ENCODE peak calls at places on chromosome 17, in nine cellular contexts. One of them, this sample, is unnamed.

GRCh38 chr17:39663688-39664580 is 1.2 kb upstream of the TCAP start:
- DNase-seq in DND-41: no peak
- DNase-seq in aorta: no peak
- DNase-seq in CD8-positive, alpha-beta T cell: no peak
- DNase-seq in CD4-positive, alpha-beta memory T cell: no peak
- DNase-seq in CD4-positive, CD25-positive, alpha-beta regulatory T cell: no peak
- DNase-seq in A549: peak; percentile 70
- DNase-seq in stomach: peak; percentile 66
- DNase-seq in lower lobe of right lung: no peak
- DNase-seq in this sample: no peak

GRCh38 chr17:12070561-12070960 is 49.9 kb downstream of the MAP2K4 start:
- DNase-seq in DND-41: no peak
- DNase-seq in aorta: no peak
- DNase-seq in CD8-positive, alpha-beta T cell: no peak
- DNase-seq in CD4-positive, alpha-beta memory T cell: no peak
- DNase-seq in CD4-positive, CD25-positive, alpha-beta regulatory T cell: no peak
- DNase-seq in A549: no peak
- DNase-seq in stomach: no peak
- DNase-seq in lower lobe of right lung: no peak
- DNase-seq in this sample: peak; percentile 33

GRCh38 chr17:32946375-32947135 is 18.6 kb downstream of the TMEM98 start:
- DNase-seq in DND-41: no peak
- DNase-seq in aorta: no peak
- DNase-seq in CD8-positive, alpha-beta T cell: no peak
- DNase-seq in CD4-positive, alpha-beta memory T cell: no peak
- DNase-seq in CD4-positive, CD25-positive, alpha-beta regulatory T cell: no peak
- DNase-seq in A549: no peak
- DNase-seq in stomach: no peak
- DNase-seq in lower lobe of right lung: no peak
- DNase-seq in this sample: no peak

GRCh38 chr17:79931517-79932309 is 92.5 kb upstream of the CBX4 start:
- DNase-seq in DND-41: no peak
- DNase-seq in aorta: no peak
- DNase-seq in CD8-positive, alpha-beta T cell: no peak
- DNase-seq in CD4-positive, alpha-beta memory T cell: no peak
- DNase-seq in CD4-positive, CD25-positive, alpha-beta regulatory T cell: no peak
- DNase-seq in A549: no peak
- DNase-seq in stomach: no peak
- DNase-seq in lower lobe of right lung: no peak
- DNase-seq in this sample: no peak

GRCh38 chr17:74295625-74296547 is 21.9 kb downstream of the DNAI2 start:
- DNase-seq in DND-41: no peak
- DNase-seq in aorta: no peak
- DNase-seq in CD8-positive, alpha-beta T cell: no peak
- DNase-seq in CD4-positive, alpha-beta memory T cell: no peak
- DNase-seq in CD4-positive, CD25-positive, alpha-beta regulatory T cell: no peak
- DNase-seq in A549: no peak
- DNase-seq in stomach: no peak
- DNase-seq in lower lobe of right lung: no peak
- DNase-seq in this sample: no peak

GRCh38 chr17:40312893-40313659 is 4.1 kb downstream of the RARA start:
- DNase-seq in DND-41: no peak
- DNase-seq in aorta: no peak
- DNase-seq in CD8-positive, alpha-beta T cell: no peak
- DNase-seq in CD4-positive, alpha-beta memory T cell: no peak
- DNase-seq in CD4-positive, CD25-positive, alpha-beta regulatory T cell: no peak
- DNase-seq in A549: no peak
- DNase-seq in stomach: no peak
- DNase-seq in lower lobe of right lung: no peak
- DNase-seq in this sample: no peak

GRCh38 chr17:49480833-49481615 is 14.1 kb upstream of the NGFR start:
- DNase-seq in DND-41: no peak
- DNase-seq in aorta: no peak
- DNase-seq in CD8-positive, alpha-beta T cell: no peak
- DNase-seq in CD4-positive, alpha-beta memory T cell: no peak
- DNase-seq in CD4-positive, CD25-positive, alpha-beta regulatory T cell: no peak
- DNase-seq in A549: no peak
- DNase-seq in stomach: no peak
- DNase-seq in lower lobe of right lung: no peak
- DNase-seq in this sample: no peak

GRCh38 chr17:72865954-72866353 is 226.5 kb downstream of the SLC39A11 start:
- DNase-seq in DND-41: no peak
- DNase-seq in aorta: no peak
- DNase-seq in CD8-positive, alpha-beta T cell: no peak
- DNase-seq in CD4-positive, alpha-beta memory T cell: no peak
- DNase-seq in CD4-positive, CD25-positive, alpha-beta regulatory T cell: no peak
- DNase-seq in A549: no peak
- DNase-seq in stomach: no peak
- DNase-seq in lower lobe of right lung: no peak
- DNase-seq in this sample: no peak

GRCh38 chr17:17782425-17783120 is 54.2 kb downstream of the SREBF1 start:
- DNase-seq in DND-41: no peak
- DNase-seq in aorta: no peak
- DNase-seq in CD8-positive, alpha-beta T cell: no peak
- DNase-seq in CD4-positive, alpha-beta memory T cell: peak; percentile 44
- DNase-seq in CD4-positive, CD25-positive, alpha-beta regulatory T cell: no peak
- DNase-seq in A549: no peak
- DNase-seq in stomach: peak; percentile 46
- DNase-seq in lower lobe of right lung: no peak
- DNase-seq in this sample: no peak

GRCh38 chr17:17780941-17781590 is 55.7 kb downstream of the SREBF1 start:
- DNase-seq in DND-41: no peak
- DNase-seq in aorta: no peak
- DNase-seq in CD8-positive, alpha-beta T cell: no peak
- DNase-seq in CD4-positive, alpha-beta memory T cell: peak; percentile 10
- DNase-seq in CD4-positive, CD25-positive, alpha-beta regulatory T cell: no peak
- DNase-seq in A549: peak; percentile 55
- DNase-seq in stomach: peak; percentile 52
- DNase-seq in lower lobe of right lung: no peak
- DNase-seq in this sample: peak; percentile 18

GRCh38 chr17:17783121-17783824 is 53.5 kb downstream of the SREBF1 start:
- DNase-seq in DND-41: no peak
- DNase-seq in aorta: no peak
- DNase-seq in CD8-positive, alpha-beta T cell: peak; percentile 60
- DNase-seq in CD4-positive, alpha-beta memory T cell: peak; percentile 71
- DNase-seq in CD4-positive, CD25-positive, alpha-beta regulatory T cell: peak; percentile 35
- DNase-seq in A549: no peak
- DNase-seq in stomach: peak; percentile 88
- DNase-seq in lower lobe of right lung: peak; percentile 71
- DNase-seq in this sample: no peak

GRCh38 chr17:17783825-17784598 is 52.8 kb downstream of the SREBF1 start:
- DNase-seq in DND-41: peak; percentile 36
- DNase-seq in aorta: no peak
- DNase-seq in CD8-positive, alpha-beta T cell: peak; percentile 43
- DNase-seq in CD4-positive, alpha-beta memory T cell: peak; percentile 52
- DNase-seq in CD4-positive, CD25-positive, alpha-beta regulatory T cell: no peak
- DNase-seq in A549: no peak
- DNase-seq in stomach: peak; percentile 61
- DNase-seq in lower lobe of right lung: no peak
- DNase-seq in this sample: no peak

DNA sequence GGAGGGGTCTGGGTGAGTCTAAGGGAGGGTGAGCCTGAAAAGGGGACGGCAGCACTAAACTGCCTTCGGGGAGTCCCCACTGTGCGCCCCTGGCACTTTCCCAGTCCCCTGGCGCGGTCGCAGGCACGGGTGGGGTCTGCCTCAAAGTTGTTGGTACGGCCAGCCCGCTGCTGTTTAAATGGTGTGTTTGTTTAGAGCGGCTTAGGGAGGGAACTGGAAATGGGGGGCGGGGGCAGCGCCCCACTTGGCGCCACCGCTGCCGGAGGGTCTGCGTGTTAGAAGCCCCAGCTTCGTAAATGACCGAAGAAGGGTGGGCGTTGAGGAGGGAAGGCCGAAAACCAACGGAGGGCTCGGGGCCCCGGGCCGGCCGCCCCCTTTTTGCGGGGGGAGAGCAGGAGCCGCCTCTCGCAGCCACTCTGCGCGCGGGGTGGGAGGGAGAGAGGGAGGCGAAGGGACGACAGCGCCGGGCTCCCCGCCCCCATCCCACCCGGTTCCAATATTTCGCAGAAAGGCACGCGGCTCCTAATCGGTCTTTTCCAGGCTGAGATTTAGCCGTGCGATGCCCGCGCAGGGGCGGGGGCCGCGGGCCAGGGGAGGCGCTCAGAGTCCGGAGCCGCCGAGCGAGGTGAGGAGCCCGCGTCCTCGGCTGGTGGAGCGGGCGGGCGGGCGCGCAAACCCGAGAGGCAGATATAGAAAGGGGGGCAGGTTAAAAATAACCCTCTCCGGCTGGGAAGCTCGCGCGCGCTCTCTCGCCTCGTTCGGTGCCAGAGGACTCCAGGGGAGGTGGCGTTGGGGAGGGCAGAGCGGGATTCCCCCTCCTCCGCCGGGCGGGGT is 55.0 kb downstream of the SREBF1 start:
- DNase-seq in DND-41: peak; percentile 49
- DNase-seq in aorta: peak; percentile 85
- DNase-seq in CD8-positive, alpha-beta T cell: peak; percentile 27
- DNase-seq in CD4-positive, alpha-beta memory T cell: peak; percentile 67
- DNase-seq in CD4-positive, CD25-positive, alpha-beta regulatory T cell: no peak
- DNase-seq in A549: peak; percentile 51
- DNase-seq in stomach: peak; percentile 84
- DNase-seq in lower lobe of right lung: no peak
- DNase-seq in this sample: no peak
- H3K27ac ChIP-seq in DND-41: no peak overlapping the region
- H3K27ac ChIP-seq in aorta: peak overlapping the region; percentile 39
- H3K27ac ChIP-seq in CD8-positive, alpha-beta T cell: no peak overlapping the region
- H3K27ac ChIP-seq in CD4-positive, alpha-beta memory T cell: no peak overlapping the region
- H3K27ac ChIP-seq in CD4-positive, CD25-positive, alpha-beta regulatory T cell: no peak overlapping the region
- H3K27ac ChIP-seq in A549: peak overlapping the region; percentile 50
- H3K27ac ChIP-seq in stomach: peak overlapping the region; percentile 88
- H3K27ac ChIP-seq in lower lobe of right lung: peak overlapping the region; percentile 34
- H3K27ac ChIP-seq in this sample: peak overlapping the region; percentile 39

DNA sequence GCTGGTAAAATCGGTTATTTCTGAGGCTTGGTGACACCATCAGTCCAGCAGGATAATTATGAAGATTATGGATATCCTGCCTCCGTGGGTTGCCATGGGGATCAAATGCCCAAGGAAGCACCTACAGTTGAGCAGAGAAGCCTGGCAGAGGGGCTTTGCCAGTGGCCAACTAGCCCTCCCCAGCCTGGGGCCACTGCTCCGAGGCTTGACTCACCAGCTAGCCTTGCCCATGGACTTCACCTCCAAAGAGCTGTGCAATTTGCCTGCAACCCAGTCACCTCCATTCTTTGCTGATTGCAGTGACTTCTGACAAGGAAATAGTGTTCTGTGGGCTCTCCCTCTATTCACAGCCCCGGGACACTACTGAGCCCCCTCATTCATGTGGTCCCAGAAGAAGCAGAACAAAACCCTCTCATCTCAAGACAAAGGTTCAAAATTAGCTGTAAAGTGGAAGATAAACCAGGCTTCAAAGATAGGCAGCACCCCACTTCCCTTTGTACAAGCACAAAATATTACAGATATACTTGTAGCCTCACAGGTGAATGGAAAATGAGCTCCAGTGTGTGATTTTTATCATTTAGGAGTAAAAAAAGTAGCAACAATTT is 1.6 kb downstream of the PECAM1 start:
- DNase-seq in DND-41: no peak
- DNase-seq in aorta: no peak
- DNase-seq in CD8-positive, alpha-beta T cell: no peak
- DNase-seq in CD4-positive, alpha-beta memory T cell: no peak
- DNase-seq in CD4-positive, CD25-positive, alpha-beta regulatory T cell: no peak
- DNase-seq in A549: no peak
- DNase-seq in stomach: no peak
- DNase-seq in lower lobe of right lung: no peak
- DNase-seq in this sample: no peak
- H3K27ac ChIP-seq in DND-41: no peak overlapping the region
- H3K27ac ChIP-seq in aorta: no peak overlapping the region
- H3K27ac ChIP-seq in CD8-positive, alpha-beta T cell: no peak overlapping the region
- H3K27ac ChIP-seq in CD4-positive, alpha-beta memory T cell: no peak overlapping the region
- H3K27ac ChIP-seq in CD4-positive, CD25-positive, alpha-beta regulatory T cell: no peak overlapping the region
- H3K27ac ChIP-seq in A549: no peak overlapping the region
- H3K27ac ChIP-seq in stomach: peak overlapping the region; percentile 86
- H3K27ac ChIP-seq in lower lobe of right lung: peak overlapping the region; percentile 92
- H3K27ac ChIP-seq in this sample: no peak overlapping the region

GRCh38 chr17:4316648-4317047 is 49.8 kb downstream of the UBE2G1 start:
- DNase-seq in DND-41: no peak
- DNase-seq in aorta: no peak
- DNase-seq in CD8-positive, alpha-beta T cell: no peak
- DNase-seq in CD4-positive, alpha-beta memory T cell: no peak
- DNase-seq in CD4-positive, CD25-positive, alpha-beta regulatory T cell: no peak
- DNase-seq in A549: no peak
- DNase-seq in stomach: no peak
- DNase-seq in lower lobe of right lung: no peak
- DNase-seq in this sample: no peak

GRCh38 chr17:4317648-4318047 is 48.8 kb downstream of the UBE2G1 start:
- DNase-seq in DND-41: no peak
- DNase-seq in aorta: no peak
- DNase-seq in CD8-positive, alpha-beta T cell: no peak
- DNase-seq in CD4-positive, alpha-beta memory T cell: no peak
- DNase-seq in CD4-positive, CD25-positive, alpha-beta regulatory T cell: no peak
- DNase-seq in A549: no peak
- DNase-seq in stomach: no peak
- DNase-seq in lower lobe of right lung: no peak
- DNase-seq in this sample: no peak

GRCh38 chr17:4318596-4318995 is 47.9 kb downstream of the UBE2G1 start:
- DNase-seq in DND-41: no peak
- DNase-seq in aorta: no peak
- DNase-seq in CD8-positive, alpha-beta T cell: no peak
- DNase-seq in CD4-positive, alpha-beta memory T cell: no peak
- DNase-seq in CD4-positive, CD25-positive, alpha-beta regulatory T cell: no peak
- DNase-seq in A549: no peak
- DNase-seq in stomach: no peak
- DNase-seq in lower lobe of right lung: no peak
- DNase-seq in this sample: no peak

GRCh38 chr17:4319221-4319620 is 47.3 kb downstream of the UBE2G1 start:
- DNase-seq in DND-41: no peak
- DNase-seq in aorta: no peak
- DNase-seq in CD8-positive, alpha-beta T cell: no peak
- DNase-seq in CD4-positive, alpha-beta memory T cell: no peak
- DNase-seq in CD4-positive, CD25-positive, alpha-beta regulatory T cell: no peak
- DNase-seq in A549: no peak
- DNase-seq in stomach: no peak
- DNase-seq in lower lobe of right lung: no peak
- DNase-seq in this sample: no peak

GRCh38 chr17:4318186-4318585 is 48.3 kb downstream of the UBE2G1 start:
- DNase-seq in DND-41: no peak
- DNase-seq in aorta: no peak
- DNase-seq in CD8-positive, alpha-beta T cell: no peak
- DNase-seq in CD4-positive, alpha-beta memory T cell: no peak
- DNase-seq in CD4-positive, CD25-positive, alpha-beta regulatory T cell: no peak
- DNase-seq in A549: no peak
- DNase-seq in stomach: no peak
- DNase-seq in lower lobe of right lung: no peak
- DNase-seq in this sample: no peak
- H3K27ac ChIP-seq in DND-41: no peak overlapping the region
- H3K27ac ChIP-seq in aorta: no peak overlapping the region
- H3K27ac ChIP-seq in CD8-positive, alpha-beta T cell: no peak overlapping the region
- H3K27ac ChIP-seq in CD4-positive, alpha-beta memory T cell: no peak overlapping the region
- H3K27ac ChIP-seq in CD4-positive, CD25-positive, alpha-beta regulatory T cell: no peak overlapping the region
- H3K27ac ChIP-seq in A549: no peak overlapping the region
- H3K27ac ChIP-seq in stomach: no peak overlapping the region
- H3K27ac ChIP-seq in lower lobe of right lung: no peak overlapping the region
- H3K27ac ChIP-seq in this sample: no peak overlapping the region

DNA sequence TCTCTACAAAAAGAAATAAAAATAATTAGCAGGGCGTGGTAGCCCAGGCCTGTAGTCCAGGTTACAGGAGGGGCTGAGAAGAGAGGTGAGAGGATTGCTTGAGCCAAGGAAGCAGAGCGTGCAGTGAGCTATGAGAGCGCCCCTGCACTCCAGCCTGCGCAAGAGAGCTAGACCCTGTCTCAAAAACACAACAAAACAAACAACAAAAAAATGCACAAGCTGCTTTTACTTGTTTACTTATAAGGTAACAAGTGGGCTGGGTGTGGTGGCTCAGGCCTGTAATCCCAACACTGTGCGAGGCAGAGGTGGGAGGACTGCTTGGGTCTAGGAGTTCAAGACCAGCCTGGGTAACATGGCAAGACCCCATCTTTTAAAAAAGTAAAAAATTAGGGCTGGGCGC is 1.7 kb downstream of the CYTH1 start:
- DNase-seq in DND-41: no peak
- DNase-seq in aorta: no peak
- DNase-seq in CD8-positive, alpha-beta T cell: peak; percentile 28
- DNase-seq in CD4-positive, alpha-beta memory T cell: peak; percentile 57
- DNase-seq in CD4-positive, CD25-positive, alpha-beta regulatory T cell: no peak
- DNase-seq in A549: no peak
- DNase-seq in stomach: no peak
- DNase-seq in lower lobe of right lung: no peak
- DNase-seq in this sample: no peak
- H3K27ac ChIP-seq in DND-41: no peak overlapping the region
- H3K27ac ChIP-seq in aorta: no peak overlapping the region
- H3K27ac ChIP-seq in CD8-positive, alpha-beta T cell: peak overlapping the region; percentile 86
- H3K27ac ChIP-seq in CD4-positive, alpha-beta memory T cell: peak overlapping the region; percentile 95
- H3K27ac ChIP-seq in CD4-positive, CD25-positive, alpha-beta regulatory T cell: peak overlapping the region; percentile 92
- H3K27ac ChIP-seq in A549: no peak overlapping the region
- H3K27ac ChIP-seq in stomach: peak overlapping the region; percentile 91
- H3K27ac ChIP-seq in lower lobe of right lung: peak overlapping the region; percentile 94
- H3K27ac ChIP-seq in this sample: no peak overlapping the region